ENCODE peak calls at places on chromosome 19, in six cellular contexts. One of them, this sample, is unnamed. For H3K36me3, the result is how much of the 10 kb centered on the place peaks cover.

GRCh38 chr19:3950871-3951861 is 18.3 kb downstream of the NMRK2 start:
- DNase-seq in uterus: no peak
- DNase-seq in thoracic aorta: no peak
- DNase-seq in ovary: no peak
- DNase-seq in left ventricle myocardium inferior: peak
- DNase-seq in tibial artery: peak
- DNase-seq in this sample: peak

GRCh38 chr19:1324792-1325567 is 39.3 kb downstream of the EFNA2 start:
- DNase-seq in uterus: peak
- DNase-seq in tibial artery: peak
- DNase-seq in thoracic aorta: no peak
- DNase-seq in ovary: peak
- DNase-seq in left ventricle myocardium inferior: peak
- DNase-seq in this sample: peak

GRCh38 chr19:3397266-3398022 is 31.1 kb downstream of the NFIC start:
- DNase-seq in left ventricle myocardium inferior: peak
- DNase-seq in uterus: no peak
- DNase-seq in thoracic aorta: no peak
- DNase-seq in ovary: no peak
- DNase-seq in tibial artery: no peak
- DNase-seq in this sample: no peak

GRCh38 chr19:55041627-55042343 is 3.7 kb upstream of the GP6 start:
- DNase-seq in thoracic aorta: no peak
- DNase-seq in left ventricle myocardium inferior: no peak
- DNase-seq in tibial artery: no peak
- DNase-seq in uterus: no peak
- DNase-seq in ovary: no peak
- DNase-seq in this sample: no peak

GRCh38 chr19:6312018-6312417 is 21.4 kb downstream of the ACER1 start:
- DNase-seq in uterus: no peak
- DNase-seq in tibial artery: no peak
- DNase-seq in left ventricle myocardium inferior: no peak
- DNase-seq in thoracic aorta: no peak
- DNase-seq in ovary: no peak
- DNase-seq in this sample: no peak

GRCh38 chr19:12983561-12984142 is 11.6 kb upstream of the NFIX start:
- DNase-seq in ovary: peak
- DNase-seq in tibial artery: peak
- DNase-seq in left ventricle myocardium inferior: peak
- DNase-seq in thoracic aorta: no peak
- DNase-seq in uterus: peak
- DNase-seq in this sample: peak

GRCh38 chr19:7699422-7700127 is 2.4 kb downstream of the FCER2 start:
- DNase-seq in ovary: no peak
- DNase-seq in thoracic aorta: no peak
- DNase-seq in uterus: no peak
- DNase-seq in left ventricle myocardium inferior: no peak
- DNase-seq in tibial artery: no peak
- DNase-seq in this sample: no peak

GRCh38 chr19:44111910-44112463 is 1.2 kb upstream of the ZNF225 start:
- DNase-seq in ovary: no peak
- DNase-seq in uterus: no peak
- DNase-seq in thoracic aorta: no peak
- DNase-seq in left ventricle myocardium inferior: no peak
- DNase-seq in tibial artery: no peak
- DNase-seq in this sample: no peak

GRCh38 chr19:43311706-43312105 is 41.8 kb upstream of the CD177 start:
- DNase-seq in thoracic aorta: no peak
- DNase-seq in uterus: no peak
- DNase-seq in ovary: no peak
- DNase-seq in tibial artery: no peak
- DNase-seq in left ventricle myocardium inferior: no peak
- DNase-seq in this sample: no peak

GRCh38 chr19:49450405-49450804 is 1.2 kb downstream of the PIH1D1 start:
- DNase-seq in tibial artery: no peak
- DNase-seq in ovary: no peak
- DNase-seq in thoracic aorta: no peak
- DNase-seq in uterus: no peak
- DNase-seq in left ventricle myocardium inferior: no peak
- DNase-seq in this sample: no peak

GRCh38 chr19:51688665-51689571 is 4.2 kb upstream of the SPACA6 start:
- DNase-seq in ovary: peak
- DNase-seq in tibial artery: peak
- DNase-seq in uterus: peak
- DNase-seq in left ventricle myocardium inferior: peak
- DNase-seq in thoracic aorta: peak
- DNase-seq in this sample: peak

GRCh38 chr19:51365211-51366049 is 758 bp downstream of the ETFB start:
- DNase-seq in thoracic aorta: no peak
- DNase-seq in tibial artery: peak
- DNase-seq in uterus: peak
- DNase-seq in left ventricle myocardium inferior: no peak
- DNase-seq in ovary: peak
- DNase-seq in this sample: no peak

GRCh38 chr19:46718157-46718933 is 1.4 kb upstream of the PRKD2 start:
- DNase-seq in uterus: no peak
- DNase-seq in ovary: no peak
- DNase-seq in thoracic aorta: no peak
- DNase-seq in tibial artery: no peak
- DNase-seq in left ventricle myocardium inferior: no peak
- DNase-seq in this sample: peak

GRCh38 chr19:17184381-17184841 is 30.7 kb upstream of the USE1 start:
- DNase-seq in thoracic aorta: no peak
- DNase-seq in uterus: no peak
- DNase-seq in left ventricle myocardium inferior: no peak
- DNase-seq in tibial artery: no peak
- DNase-seq in ovary: no peak
- DNase-seq in this sample: no peak

GRCh38 chr19:8973501-8974091 is 36.6 kb downstream of the MUC16 start:
- DNase-seq in thoracic aorta: no peak
- DNase-seq in uterus: no peak
- DNase-seq in tibial artery: no peak
- DNase-seq in ovary: no peak
- DNase-seq in left ventricle myocardium inferior: no peak
- DNase-seq in this sample: no peak

GRCh38 chr19:604355-604754 is 14.7 kb downstream of the HCN2 start:
- DNase-seq in thoracic aorta: no peak
- DNase-seq in uterus: no peak
- DNase-seq in tibial artery: no peak
- DNase-seq in ovary: no peak
- DNase-seq in left ventricle myocardium inferior: no peak
- DNase-seq in this sample: no peak

GRCh38 chr19:54418030-54418929 is 3.0 kb downstream of the TTYH1 start:
- DNase-seq in left ventricle myocardium inferior: no peak
- DNase-seq in tibial artery: no peak
- DNase-seq in ovary: no peak
- DNase-seq in thoracic aorta: no peak
- DNase-seq in uterus: no peak
- DNase-seq in this sample: no peak

GRCh38 chr19:34176581-34176980 is 4.3 kb downstream of the LSM14A start:
- DNase-seq in thoracic aorta: no peak
- DNase-seq in uterus: no peak
- DNase-seq in ovary: no peak
- DNase-seq in tibial artery: no peak
- DNase-seq in left ventricle myocardium inferior: no peak
- DNase-seq in this sample: no peak

GRCh38 chr19:33778089-33778791 is 18.4 kb upstream of the KCTD15 start:
- DNase-seq in tibial artery: peak
- DNase-seq in uterus: peak
- DNase-seq in left ventricle myocardium inferior: peak
- DNase-seq in ovary: peak
- DNase-seq in thoracic aorta: no peak
- DNase-seq in this sample: peak

GRCh38 chr19:46015080-46015960 is 7.5 kb downstream of the PGLYRP1 start:
- DNase-seq in tibial artery: peak
- DNase-seq in left ventricle myocardium inferior: peak
- DNase-seq in ovary: no peak
- DNase-seq in thoracic aorta: no peak
- DNase-seq in uterus: peak
- DNase-seq in this sample: peak

GRCh38 chr19:3694361-3695123 is 5.7 kb downstream of the PIP5K1C start:
- DNase-seq in thoracic aorta: no peak
- DNase-seq in tibial artery: no peak
- DNase-seq in left ventricle myocardium inferior: no peak
- DNase-seq in ovary: no peak
- DNase-seq in uterus: no peak
- DNase-seq in this sample: no peak

GRCh38 chr19:10104665-10105221 is 1.4 kb upstream of the PPAN start:
- DNase-seq in ovary: no peak
- DNase-seq in uterus: no peak
- DNase-seq in thoracic aorta: no peak
- DNase-seq in left ventricle myocardium inferior: no peak
- DNase-seq in tibial artery: no peak
- DNase-seq in this sample: no peak

GRCh38 chr19:20482721-20483120 is 82.9 kb downstream of the ZNF737 start:
- DNase-seq in thoracic aorta: no peak
- DNase-seq in tibial artery: no peak
- DNase-seq in left ventricle myocardium inferior: no peak
- DNase-seq in uterus: no peak
- DNase-seq in ovary: no peak
- DNase-seq in this sample: no peak

GRCh38 chr19:20479483-20479882 is 86.1 kb downstream of the ZNF737 start:
- DNase-seq in uterus: no peak
- DNase-seq in thoracic aorta: no peak
- DNase-seq in tibial artery: no peak
- DNase-seq in left ventricle myocardium inferior: no peak
- DNase-seq in ovary: no peak
- DNase-seq in this sample: no peak

GRCh38 chr19:20478936-20479335 is 86.6 kb downstream of the ZNF737 start:
- DNase-seq in left ventricle myocardium inferior: no peak
- DNase-seq in thoracic aorta: no peak
- DNase-seq in uterus: no peak
- DNase-seq in ovary: no peak
- DNase-seq in tibial artery: no peak
- DNase-seq in this sample: no peak
- H3K36me3 ChIP-seq in left ventricle myocardium inferior: under half
- H3K36me3 ChIP-seq in thoracic aorta: under half
- H3K36me3 ChIP-seq in uterus: under half
- H3K36me3 ChIP-seq in ovary: under half
- H3K36me3 ChIP-seq in tibial artery: under half
- H3K36me3 ChIP-seq in this sample: under half

GRCh38 chr19:18987456-18987855 is 45.9 kb downstream of the SUGP2 start:
- DNase-seq in tibial artery: no peak
- DNase-seq in uterus: no peak
- DNase-seq in thoracic aorta: no peak
- DNase-seq in ovary: no peak
- DNase-seq in left ventricle myocardium inferior: no peak
- DNase-seq in this sample: no peak
- H3K36me3 ChIP-seq in tibial artery: under half
- H3K36me3 ChIP-seq in uterus: under half
- H3K36me3 ChIP-seq in thoracic aorta: under half
- H3K36me3 ChIP-seq in ovary: under half
- H3K36me3 ChIP-seq in left ventricle myocardium inferior: under half
- H3K36me3 ChIP-seq in this sample: under half

DNA sequence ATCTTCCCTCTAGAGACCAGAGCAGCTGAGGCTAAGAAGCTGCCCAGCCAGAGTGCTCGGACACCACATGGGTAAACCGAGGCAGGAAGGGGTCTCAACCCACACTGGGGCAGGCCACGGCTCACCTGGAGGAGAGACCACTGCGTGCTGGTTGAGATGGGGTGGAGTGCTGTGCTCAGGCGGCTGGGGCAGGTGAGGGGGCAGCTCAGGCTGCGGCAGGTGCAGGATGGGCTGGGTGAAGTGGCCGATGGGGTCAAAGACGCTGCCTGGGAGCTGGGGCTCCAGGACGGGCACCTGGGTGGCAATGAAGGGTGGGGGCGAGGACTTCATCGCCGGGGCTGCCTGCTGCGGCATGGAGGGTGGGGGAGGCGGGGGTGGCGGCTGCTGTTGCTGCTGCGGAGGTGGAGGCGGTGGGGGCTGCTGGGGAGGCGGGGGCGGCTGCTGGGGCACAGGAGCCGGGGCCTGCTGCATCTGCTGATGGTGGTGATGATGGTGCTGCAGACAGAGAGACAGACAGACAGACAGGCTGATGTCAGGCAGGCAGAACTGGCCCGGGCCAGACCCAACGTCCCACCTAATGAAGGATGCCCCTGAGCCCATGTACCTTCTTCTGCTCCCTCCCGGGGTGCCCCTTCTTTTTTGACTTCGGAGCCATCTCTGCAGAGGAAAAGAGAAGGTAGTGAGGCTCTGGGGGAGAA is 12.0 kb upstream of the EPHX3 start:
- DNase-seq in left ventricle myocardium inferior: no peak
- DNase-seq in uterus: no peak
- DNase-seq in thoracic aorta: no peak
- DNase-seq in tibial artery: no peak
- DNase-seq in ovary: no peak
- DNase-seq in this sample: no peak
- H3K36me3 ChIP-seq in left ventricle myocardium inferior: half or more
- H3K36me3 ChIP-seq in uterus: under half
- H3K36me3 ChIP-seq in thoracic aorta: under half
- H3K36me3 ChIP-seq in tibial artery: half or more
- H3K36me3 ChIP-seq in ovary: under half
- H3K36me3 ChIP-seq in this sample: under half

DNA sequence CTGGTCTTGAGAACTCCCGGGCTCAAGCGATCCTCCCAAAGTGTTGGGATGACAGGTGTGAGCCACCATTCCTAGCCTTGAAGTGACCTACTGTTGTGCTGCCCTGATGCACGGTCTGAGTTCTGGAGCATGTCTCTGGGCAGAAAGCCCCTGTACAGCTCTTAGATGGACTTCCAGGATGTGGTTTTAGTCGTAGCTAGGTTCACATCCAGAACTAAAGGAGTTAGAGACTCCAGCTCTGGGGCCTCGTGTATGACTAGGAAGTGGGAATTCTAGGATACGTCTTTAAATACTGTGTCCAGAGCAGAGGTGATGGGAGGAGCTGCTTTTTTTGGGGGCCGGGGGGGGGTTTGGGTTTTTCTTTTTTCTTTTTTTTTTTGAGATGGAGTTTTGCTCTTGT is 12.2 kb downstream of the UPF1 start:
- DNase-seq in thoracic aorta: no peak
- DNase-seq in left ventricle myocardium inferior: no peak
- DNase-seq in tibial artery: no peak
- DNase-seq in uterus: no peak
- DNase-seq in ovary: no peak
- DNase-seq in this sample: no peak
- H3K36me3 ChIP-seq in thoracic aorta: under half
- H3K36me3 ChIP-seq in left ventricle myocardium inferior: under half
- H3K36me3 ChIP-seq in tibial artery: under half
- H3K36me3 ChIP-seq in uterus: under half
- H3K36me3 ChIP-seq in ovary: under half
- H3K36me3 ChIP-seq in this sample: under half